ENCODE peak calls at places on chromosome 14, in five cellular contexts. K is endodermal cell, N is suprapubic skin, A is fibroblast of lung, H is HCT116. M is an unnamed sample.
A peak's percentile ranks its signal among the peaks of the same experiment; 100 is the strongest.

GRCh38 chr14:69651653-69652052 is 40.3 kb downstream of the SUSD6 start:
- DNase-seq in N (no peak), K (no peak), A (no peak), H (no peak), M (no peak)

GRCh38 chr14:34872822-34873590 is 2.2 kb downstream of the BAZ1A start:
- DNase-seq in N (no peak), H (no peak), A (peak; percentile 62), K (no peak), M (peak; percentile 26)

GRCh38 chr14:105589161-105589925 is 63.0 kb downstream of the TMEM121 start:
- DNase-seq in N (no peak), K (no peak), H (no peak), A (no peak), M (no peak)

GRCh38 chr14:28382460-28383220 is 383.9 kb upstream of the FOXG1 start:
- DNase-seq in A (peak; percentile 77), N (no peak), K (no peak), H (no peak), M (no peak)

GRCh38 chr14:100077441-100077840 is 12.2 kb downstream of the EVL start:
- DNase-seq in A (no peak), H (no peak), N (no peak), K (no peak), M (no peak)

GRCh38 chr14:65824978-65825299 is 412.4 kb downstream of the FUT8 start:
- DNase-seq in N (no peak), K (no peak), A (no peak), H (no peak), M (no peak)

GRCh38 chr14:103347091-103347815 is 13.2 kb downstream of the EIF5 start:
- DNase-seq in A (no peak), H (no peak), N (no peak), K (peak; percentile 67), M (no peak)

GRCh38 chr14:75459099-75459741 is 31.4 kb downstream of the JDP2 start:
- DNase-seq in N (no peak), A (no peak), H (no peak), K (peak; percentile 63), M (no peak)

GRCh38 chr14:61103541-61104339 is 122.7 kb downstream of the SLC38A6 start:
- DNase-seq in A (peak; percentile 99), H (peak; percentile 76), K (peak; percentile 78), N (peak; percentile 83), M (no peak)

GRCh38 chr14:61280526-61281185 is 482 bp downstream of the TMEM30B start:
- DNase-seq in H (no peak), N (peak; percentile 84), K (peak; percentile 85), A (peak; percentile 54), M (peak; percentile 54)

GRCh38 chr14:101557321-101557695 is 4.0 kb upstream of the DIO3 start:
- DNase-seq in H (no peak), N (no peak), K (no peak), A (no peak), M (no peak)

GRCh38 chr14:62886461-62886860 is 158.8 kb downstream of the KCNH5 start:
- DNase-seq in N (no peak), K (no peak), H (no peak), A (no peak), M (no peak)

GRCh38 chr14:21748869-21749303 is 75.3 kb upstream of the OR4E1 start:
- DNase-seq in H (peak; percentile 32), A (peak; percentile 8), N (no peak), K (peak; percentile 88), M (peak; percentile 64)

GRCh38 chr14:105919458-105920150 is 393.2 kb downstream of the TMEM121 start:
- DNase-seq in N (no peak), A (no peak), K (no peak), H (no peak), M (no peak)

GRCh38 chr14:79476552-79476951 is 734.8 kb downstream of the DIO2 start:
- DNase-seq in H (no peak), K (no peak), A (no peak), N (no peak), M (no peak)

GRCh38 chr14:82009076-82009475 is 475.4 kb upstream of the SEL1L start:
- DNase-seq in N (no peak), H (no peak), K (peak; percentile 66), A (no peak), M (no peak)

GRCh38 chr14:75011356-75012097 is 8.8 kb downstream of the EIF2B2 start:
- DNase-seq in H (no peak), A (peak; percentile 69), N (no peak), K (no peak), M (peak; percentile 4)

GRCh38 chr14:100735271-100735670 is 8.6 kb downstream of the DLK1 start:
- DNase-seq in A (no peak), K (peak; percentile 17), H (no peak), N (peak; percentile 41), M (no peak)

GRCh38 chr14:68790656-68791077 is 2.2 kb downstream of the ZFP36L1 start:
- DNase-seq in A (no peak), N (peak; percentile 70), K (peak; percentile 52), H (no peak), M (no peak)

GRCh38 chr14:31263485-31264133 is 56.0 kb upstream of the HECTD1 start:
- DNase-seq in H (peak; percentile 47), N (no peak), K (peak; percentile 61), A (peak; percentile 99), M (no peak)

GRCh38 chr14:54610051-54610977 is 43.4 kb downstream of the SAMD4A start:
- DNase-seq in K (no peak), A (peak; percentile 34), H (no peak), N (no peak), M (no peak)

GRCh38 chr14:52954346-52955214 is 3.7 kb upstream of the FERMT2 start:
- DNase-seq in N (no peak), K (no peak), H (no peak), A (peak; percentile 89), M (peak; percentile 81)

GRCh38 chr14:63551338-63551737 is 8.2 kb upstream of the PPP2R5E start:
- DNase-seq in N (no peak), H (no peak), A (no peak), K (no peak), M (no peak)

GRCh38 chr14:100155881-100156645 is 3.4 kb downstream of the DEGS2 start:
- DNase-seq in H (no peak), A (no peak), K (no peak), N (no peak), M (no peak)

GRCh38 chr14:21068521-21069387 is 1.4 kb upstream of the ARHGEF40 start:
- DNase-seq in N (no peak), K (peak; percentile 82), H (peak; percentile 36), A (peak; percentile 61), M (peak; percentile 63)

GRCh38 chr14:31109257-31109656 is 83.1 kb upstream of the STRN3 start:
- DNase-seq in K (no peak), N (no peak), A (no peak), H (no peak), M (no peak)

GRCh38 chr14:80930095-80930494 is 11.4 kb downstream of the CEP128 start:
- DNase-seq in A (no peak), N (no peak), H (no peak), K (no peak), M (no peak)
- H3K4me1 ChIP-seq in A (peaks cover 7% of the 10 kb centered on the region), N (no peaks in the 10 kb centered on the region), H (peaks cover 9% of the 10 kb centered on the region), K (no peaks in the 10 kb centered on the region), M (peaks cover 35% of the 10 kb centered on the region)

DNA sequence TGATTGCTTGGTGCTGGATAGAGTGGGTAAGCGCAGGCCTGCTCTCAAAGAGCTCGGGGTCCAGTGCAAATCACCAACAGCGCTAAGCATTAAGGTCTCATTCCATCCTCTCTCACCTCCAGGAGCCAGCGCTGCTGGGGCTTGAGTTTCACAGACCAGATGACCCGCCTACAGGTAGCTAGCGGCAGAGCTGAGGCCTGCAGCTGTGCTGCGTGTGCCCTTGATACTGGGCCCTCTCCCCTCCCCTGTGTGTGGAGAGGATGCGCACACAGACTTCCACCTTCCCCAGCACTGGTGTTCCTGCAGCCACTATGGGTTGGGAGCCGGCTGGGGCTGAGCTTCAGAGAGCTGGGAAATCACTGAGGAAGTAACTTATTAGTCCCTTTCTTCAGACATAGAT is 149.9 kb downstream of the CALM1 start:
- DNase-seq in A (no peak), N (no peak), K (peak; percentile 80), H (no peak), M (no peak)
- H3K27ac ChIP-seq in A (no peak overlapping the region), N (no peak overlapping the region), K (peak overlapping the region; percentile 51), H (no peak overlapping the region), M (no peak overlapping the region)

DNA sequence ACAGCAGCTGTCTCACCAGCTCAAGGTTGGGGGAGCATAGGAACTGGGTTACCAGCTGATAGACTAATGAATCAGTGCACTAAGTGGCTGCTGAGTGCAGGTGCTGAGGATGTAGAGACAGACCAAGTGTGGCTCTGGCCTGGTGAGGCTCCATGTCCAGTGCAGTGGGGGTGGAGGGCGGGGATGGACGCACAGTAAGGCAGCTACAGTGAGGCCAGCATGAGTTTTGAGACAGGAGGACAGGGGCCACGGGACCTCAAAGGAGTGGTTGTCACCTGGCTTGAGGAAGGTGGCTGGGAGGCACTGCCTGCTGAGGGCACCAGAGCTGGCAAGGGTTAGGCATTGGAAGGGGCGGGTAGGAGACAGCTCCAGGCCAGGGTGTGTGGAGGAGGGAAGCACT is 37.0 kb downstream of the SYNE3 start:
- DNase-seq in K (no peak), H (no peak), A (no peak), N (no peak), M (no peak)
- H3K4me1 ChIP-seq in K (peaks cover 22% of the 10 kb centered on the region), H (peaks cover 52% of the 10 kb centered on the region), A (peaks cover 29% of the 10 kb centered on the region), N (peaks cover 70% of the 10 kb centered on the region), M (no peaks in the 10 kb centered on the region)

GRCh38 chr14:77375164-77375950 is 1.5 kb downstream of the TMED8 start:
- DNase-seq in N (no peak), A (no peak), H (no peak), K (no peak), M (no peak)

GRCh38 chr14:77377502-77377844 is 294 bp downstream of the SAMD15 start:
- DNase-seq in N (no peak), H (no peak), K (no peak), A (no peak), M (no peak)

GRCh38 chr14:77376380-77376770 is 519 bp downstream of the TMED8 start:
- DNase-seq in K (peak; percentile 78), N (no peak), A (peak; percentile 13), H (no peak), M (no peak)

GRCh38 chr14:77375973-77376372 is 921 bp downstream of the TMED8 start:
- DNase-seq in A (no peak), N (no peak), K (no peak), H (no peak), M (no peak)

GRCh38 chr14:77376771-77377501 is at the start of the genes SAMD15 and TMED8:
- DNase-seq in A (peak; percentile 84), H (peak; percentile 61), N (peak; percentile 88), K (peak; percentile 95), M (peak; percentile 87)
- H3K27ac ChIP-seq in A (peak within 1 kb of the TSS; percentile 60), H (peak within 1 kb of the TSS; percentile 95), N (peak within 1 kb of the TSS; percentile 75), K (peak within 1 kb of the TSS; percentile 85), M (peak within 1 kb of the TSS; percentile 86)

GRCh38 chr14:91375748-91376452 is 41.7 kb downstream of the CCDC88C start:
- DNase-seq in N (no peak), H (no peak), K (no peak), A (no peak), M (no peak)
- H3K4me1 ChIP-seq in N (peaks cover 67% of the 10 kb centered on the region), H (no peaks in the 10 kb centered on the region), K (peaks cover 7% of the 10 kb centered on the region), A (no peaks in the 10 kb centered on the region), M (peaks cover 8% of the 10 kb centered on the region)

M was measured in cardiac muscle cell.